ENCODE peak calls at places on chromosomes 1 and 21, in five cellular contexts. X, Y, S, R and D are unnamed samples.
A peak's percentile ranks its signal among the peaks of the same experiment; 100 is the strongest.

GRCh38 chr21:44924611-44925010 is 3.9 kb upstream of the ITGB2 start:
- DNase-seq in S (no peak), X (no peak), Y (no peak), R (no peak), D (no peak)

GRCh38 chr1:26350701-26351590 is 3.0 kb downstream of the CRYBG2 start:
- DNase-seq in X (no peak), S (no peak), R (no peak), Y (no peak), D (no peak)

GRCh38 chr1:228368801-228369607 is 37.6 kb downstream of the TRIM11 start:
- DNase-seq in R (no peak), S (no peak), X (no peak), Y (no peak), D (no peak)

GRCh38 chr1:205329719-205330118 is 8.2 kb upstream of the NUAK2 start:
- DNase-seq in X (no peak), S (no peak), R (no peak), Y (no peak), D (no peak)

GRCh38 chr1:186985889-186986491 is 157.2 kb downstream of the PLA2G4A start:
- DNase-seq in Y (no peak), S (peak; percentile 6), X (peak; percentile 49), R (peak; percentile 58), D (no peak)

GRCh38 chr1:241828576-241828975 is 19.4 kb upstream of the EXO1 start:
- DNase-seq in S (no peak), R (no peak), Y (no peak), X (peak; percentile 44), D (no peak)

GRCh38 chr1:98360864-98361263 is 300.7 kb upstream of the SNX7 start:
- DNase-seq in S (no peak), R (peak; percentile 2), X (no peak), Y (no peak), D (no peak)

GRCh38 chr1:247681288-247681897 is 1.9 kb upstream of the OR13G1 start:
- DNase-seq in X (no peak), R (peak; percentile 69), Y (peak; percentile 46), S (no peak), D (no peak)

GRCh38 chr1:117857434-117857833 is 72.0 kb downstream of the GDAP2 start:
- DNase-seq in Y (no peak), X (no peak), S (no peak), R (no peak), D (no peak)